ENCODE peak calls at places on chromosomes 13 and 19, in four cellular contexts. G is Peyer's patch, L is heart left ventricle, I is pancreas. J is an unnamed sample. For H3K4me1, the result is how much of the 10 kb centered on the place peaks cover.

GRCh38 chr13:99425485-99426341 is 75.6 kb upstream of the TM9SF2 start:
- DNase-seq in L (no peak), I (no peak), G (peak), J (no peak)

GRCh38 chr19:19661141-19661674 is 2.3 kb downstream of the ATP13A1 start:
- DNase-seq in L (no peak), I (no peak), G (no peak), J (no peak)

GRCh38 chr13:41496420-41497234 is 39.3 kb downstream of the RGCC start:
- DNase-seq in G (no peak), L (no peak), I (no peak), J (no peak)

GRCh38 chr19:40424637-40425449 is 949 bp downstream of the SERTAD1 start:
- DNase-seq in L (no peak), I (peak), G (peak), J (no peak)

GRCh38 chr13:43319617-43320444 is 296.4 kb downstream of the DNAJC15 start:
- DNase-seq in L (no peak), I (no peak), G (no peak), J (no peak)

GRCh38 chr19:10226376-10227214 is 4.5 kb downstream of the S1PR2 start:
- DNase-seq in L (peak), I (no peak), G (peak), J (peak)

GRCh38 chr13:113742000-113742441 is 17.0 kb upstream of the TMEM255B start:
- DNase-seq in I (no peak), G (peak), L (no peak), J (peak)

GRCh38 chr19:3821857-3822364 is 35.7 kb upstream of the MATK start:
- DNase-seq in I (peak), L (peak), G (peak), J (peak)

GRCh38 chr13:110938662-110939421 is 24.0 kb upstream of the ANKRD10 start:
- DNase-seq in I (no peak), L (no peak), G (no peak), J (no peak)
- H3K4me1 ChIP-seq in I (under half), L (under half), G (under half), J (under half)

DNA sequence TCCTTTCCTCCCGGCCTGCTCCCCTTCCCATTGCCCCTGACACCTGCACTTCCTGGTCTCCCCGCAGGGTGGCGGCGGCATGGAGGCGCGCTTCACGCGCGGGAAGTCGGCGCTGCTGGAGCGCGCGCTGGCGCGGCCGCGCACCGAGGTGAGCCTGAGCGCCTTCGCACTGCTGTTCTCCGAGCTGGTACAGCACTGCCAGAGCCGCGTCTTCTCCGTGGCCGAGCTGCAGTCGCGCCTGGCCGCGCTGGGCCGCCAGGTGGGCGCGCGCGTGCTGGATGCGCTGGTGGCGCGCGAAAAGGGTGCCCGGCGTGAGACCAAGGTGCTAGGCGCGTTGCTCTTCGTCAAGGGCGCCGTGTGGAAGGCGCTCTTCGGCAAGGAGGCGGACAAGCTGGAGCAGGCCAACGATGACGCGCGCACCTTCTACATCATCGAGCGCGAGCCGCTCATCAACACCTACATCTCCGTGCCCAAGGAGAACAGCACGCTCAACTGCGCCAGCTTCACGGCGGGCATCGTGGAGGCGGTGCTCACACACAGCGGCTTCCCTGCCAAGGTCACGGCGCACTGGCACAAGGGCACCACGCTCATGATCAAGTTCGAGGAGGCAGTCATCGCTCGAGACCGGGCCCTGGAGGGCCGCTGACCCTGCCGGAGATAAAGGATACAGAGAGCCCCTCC is 1.7 kb downstream of the TRAPPC5 start:
- DNase-seq in I (peak), G (no peak), L (no peak), J (no peak)
- TF ChIP-seq CTCF in I (no peak), G (no peak), L (no peak), J (no peak)

GRCh38 chr13:111179908-111180756 is 65.0 kb downstream of the ARHGEF7 start:
- DNase-seq in G (no peak), L (no peak), I (no peak), J (no peak)
- H3K4me1 ChIP-seq in G (under half), L (half or more), I (under half), J (under half)

DNA sequence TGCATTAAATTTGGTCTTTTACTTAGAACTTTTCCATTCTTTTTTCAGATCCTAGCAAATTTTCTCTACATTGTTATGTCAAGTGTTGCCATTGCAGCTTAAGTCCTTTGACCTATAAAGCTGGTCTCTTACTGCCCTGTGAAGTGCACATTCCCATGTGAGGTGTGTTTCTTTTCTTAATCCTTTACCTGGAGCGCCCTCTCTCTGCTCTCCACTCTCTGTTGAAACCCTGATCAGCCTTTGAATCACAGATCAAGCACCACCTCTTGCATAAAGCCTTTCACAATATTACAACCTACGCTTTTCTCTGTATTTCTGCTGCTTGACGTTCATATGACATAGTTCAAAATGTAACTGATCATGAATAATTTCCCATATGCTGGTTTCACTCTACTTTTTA is 84.8 kb downstream of the PCDH17 start:
- DNase-seq in G (no peak), I (no peak), L (no peak), J (peak)
- TF ChIP-seq CTCF in G (no peak), I (no peak), L (no peak), J (peak)

GRCh38 chr19:5129691-5130090 is 160.8 kb downstream of the KDM4B start:
- DNase-seq in I (no peak), L (no peak), G (no peak), J (no peak)
- H3K4me1 ChIP-seq in I (under half), L (under half), G (under half), J (under half)

GRCh38 chr19:16628984-16629691 is 1.1 kb upstream of the MED26 start:
- DNase-seq in G (peak), I (peak), L (peak), J (no peak)

GRCh38 chr19:16626796-16627193 is 1.2 kb downstream of the MED26 start:
- DNase-seq in L (no peak), G (no peak), I (no peak), J (no peak)

GRCh38 chr19:16627928-16628182 is 149 bp downstream of the MED26 start:
- DNase-seq in G (no peak), I (no peak), L (no peak), J (no peak)

GRCh38 chr19:16628183-16628983 is at the start of gene MED26:
- DNase-seq in L (peak), G (peak), I (peak), J (peak)

GRCh38 chr19:16627194-16627927 is 643 bp downstream of the MED26 start:
- DNase-seq in L (peak), G (peak), I (peak), J (no peak)
- TF ChIP-seq CTCF in L (no peak), G (no peak), I (no peak), J (no peak)

DNA sequence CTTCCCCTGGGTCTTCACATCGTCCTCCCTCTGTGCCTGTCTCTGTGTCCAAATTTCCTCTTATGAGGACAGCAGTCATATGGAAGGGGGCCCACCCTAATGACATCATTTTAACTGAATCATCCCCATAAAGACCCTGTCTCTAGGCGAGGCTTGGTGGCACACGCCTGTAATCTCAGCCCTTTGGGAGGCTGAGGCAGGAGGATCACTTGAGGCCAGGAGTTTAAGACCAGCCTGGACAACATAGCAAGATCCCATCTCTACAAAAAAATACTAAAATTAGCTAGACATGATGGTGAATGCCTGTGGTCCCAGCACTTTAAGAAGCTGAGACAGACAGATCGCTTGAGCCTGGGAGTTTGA is 4.8 kb downstream of the MYO9B start:
- DNase-seq in I (no peak), L (no peak), G (no peak), J (no peak)
- H3K4me1 ChIP-seq in I (under half), L (half or more), G (under half), J (under half)

DNA sequence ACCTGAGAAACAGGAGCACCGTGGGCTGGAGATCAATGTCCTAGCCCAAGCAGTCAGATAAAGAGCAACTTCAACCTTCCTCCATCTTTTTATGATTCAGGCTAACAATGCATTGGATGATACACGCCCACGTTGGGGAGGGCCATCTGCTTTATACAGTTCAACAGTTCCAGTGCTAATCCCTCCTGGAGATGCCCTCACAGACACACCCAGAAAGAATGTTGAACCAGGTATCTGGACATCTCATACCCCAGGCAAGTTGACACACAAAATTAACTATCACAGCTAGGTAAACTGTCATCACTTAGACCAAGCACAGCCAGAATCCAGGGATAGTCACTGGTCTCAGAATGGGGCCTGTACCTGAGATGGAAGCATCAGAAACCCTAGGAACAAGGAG is 20.6 kb upstream of the SERPINE3 start:
- DNase-seq in G (no peak), I (no peak), L (no peak), J (no peak)
- TF ChIP-seq CTCF in G (no peak), I (no peak), L (no peak), J (no peak)

J was measured in lung.